ENCODE peak calls at places on chromosome 21, in five cellular contexts. One of them, this sample, is unnamed.

GRCh38 chr21:36551731-36552457 is 72.0 kb upstream of the CLDN14 start:
- DNase-seq in left ventricle myocardium inferior: no peak
- DNase-seq in K562: no peak
- DNase-seq in tibial nerve: no peak
- DNase-seq in sigmoid colon: no peak
- DNase-seq in this sample: no peak

GRCh38 chr21:39126486-39126806 is 56.8 kb downstream of the PSMG1 start:
- DNase-seq in tibial nerve: no peak
- DNase-seq in K562: no peak
- DNase-seq in sigmoid colon: no peak
- DNase-seq in left ventricle myocardium inferior: no peak
- DNase-seq in this sample: no peak

GRCh38 chr21:15682182-15682895 is 47.4 kb upstream of the USP25 start:
- DNase-seq in left ventricle myocardium inferior: no peak
- DNase-seq in sigmoid colon: no peak
- DNase-seq in K562: no peak
- DNase-seq in tibial nerve: no peak
- DNase-seq in this sample: no peak

GRCh38 chr21:43345746-43346409 is 81.1 kb downstream of the SIK1 start:
- DNase-seq in left ventricle myocardium inferior: no peak
- DNase-seq in K562: peak
- DNase-seq in sigmoid colon: no peak
- DNase-seq in tibial nerve: no peak
- DNase-seq in this sample: no peak

GRCh38 chr21:33309778-33310177 is 15.0 kb upstream of the IFNAR1 start:
- DNase-seq in left ventricle myocardium inferior: no peak
- DNase-seq in K562: no peak
- DNase-seq in tibial nerve: no peak
- DNase-seq in sigmoid colon: no peak
- DNase-seq in this sample: no peak

GRCh38 chr21:36783612-36784383 is 84.9 kb downstream of the SIM2 start:
- DNase-seq in sigmoid colon: no peak
- DNase-seq in K562: no peak
- DNase-seq in tibial nerve: no peak
- DNase-seq in left ventricle myocardium inferior: no peak
- DNase-seq in this sample: no peak

GRCh38 chr21:38377165-38378093 is 120.6 kb downstream of the KCNJ15 start:
- DNase-seq in left ventricle myocardium inferior: no peak
- DNase-seq in K562: no peak
- DNase-seq in tibial nerve: no peak
- DNase-seq in sigmoid colon: no peak
- DNase-seq in this sample: no peak

GRCh38 chr21:33025106-33025470 is 647 bp upstream of the OLIG2 start:
- DNase-seq in K562: no peak
- DNase-seq in tibial nerve: no peak
- DNase-seq in left ventricle myocardium inferior: no peak
- DNase-seq in sigmoid colon: no peak
- DNase-seq in this sample: no peak

GRCh38 chr21:43740497-43741156 is 21.7 kb downstream of the PDXK start:
- DNase-seq in left ventricle myocardium inferior: no peak
- DNase-seq in sigmoid colon: peak
- DNase-seq in tibial nerve: peak
- DNase-seq in K562: no peak
- DNase-seq in this sample: no peak

GRCh38 chr21:43585924-43586411 is 73.3 kb downstream of the HSF2BP start:
- DNase-seq in K562: no peak
- DNase-seq in left ventricle myocardium inferior: no peak
- DNase-seq in tibial nerve: peak
- DNase-seq in sigmoid colon: peak
- DNase-seq in this sample: no peak

GRCh38 chr21:42617476-42617875 is 35.9 kb upstream of the PDE9A start:
- DNase-seq in sigmoid colon: no peak
- DNase-seq in left ventricle myocardium inferior: no peak
- DNase-seq in K562: no peak
- DNase-seq in tibial nerve: no peak
- DNase-seq in this sample: no peak

GRCh38 chr21:16535100-16535418 is 805.3 kb downstream of the USP25 start:
- DNase-seq in K562: no peak
- DNase-seq in left ventricle myocardium inferior: peak
- DNase-seq in tibial nerve: peak
- DNase-seq in sigmoid colon: peak
- DNase-seq in this sample: peak

GRCh38 chr21:22691643-22692042 is 1693.4 kb downstream of the NCAM2 start:
- DNase-seq in sigmoid colon: no peak
- DNase-seq in K562: no peak
- DNase-seq in tibial nerve: no peak
- DNase-seq in left ventricle myocardium inferior: no peak
- DNase-seq in this sample: no peak

GRCh38 chr21:39575778-39576177 is 37.0 kb upstream of the B3GALT5 start:
- DNase-seq in sigmoid colon: no peak
- DNase-seq in left ventricle myocardium inferior: no peak
- DNase-seq in tibial nerve: no peak
- DNase-seq in K562: no peak
- DNase-seq in this sample: no peak

GRCh38 chr21:16551101-16551695 is 821.4 kb downstream of the USP25 start:
- DNase-seq in K562: no peak
- DNase-seq in left ventricle myocardium inferior: no peak
- DNase-seq in sigmoid colon: no peak
- DNase-seq in tibial nerve: no peak
- DNase-seq in this sample: no peak

GRCh38 chr21:21714396-21714795 is 716.2 kb downstream of the NCAM2 start:
- DNase-seq in sigmoid colon: no peak
- DNase-seq in left ventricle myocardium inferior: no peak
- DNase-seq in K562: no peak
- DNase-seq in tibial nerve: no peak
- DNase-seq in this sample: no peak

GRCh38 chr21:39422468-39423241 is 22.9 kb downstream of the LCA5L start:
- DNase-seq in left ventricle myocardium inferior: no peak
- DNase-seq in tibial nerve: no peak
- DNase-seq in sigmoid colon: no peak
- DNase-seq in K562: peak
- DNase-seq in this sample: no peak

GRCh38 chr21:42307106-42307505 is 8.1 kb downstream of the TFF3 start:
- DNase-seq in tibial nerve: no peak
- DNase-seq in sigmoid colon: peak
- DNase-seq in K562: no peak
- DNase-seq in left ventricle myocardium inferior: no peak
- DNase-seq in this sample: no peak

GRCh38 chr21:23986214-23986613 is 1621.1 kb downstream of the MRPL39 start:
- DNase-seq in sigmoid colon: no peak
- DNase-seq in K562: no peak
- DNase-seq in left ventricle myocardium inferior: no peak
- DNase-seq in tibial nerve: no peak
- DNase-seq in this sample: no peak

GRCh38 chr21:39003982-39004775 is 179.1 kb downstream of the PSMG1 start:
- DNase-seq in left ventricle myocardium inferior: no peak
- DNase-seq in K562: peak
- DNase-seq in tibial nerve: no peak
- DNase-seq in sigmoid colon: no peak
- DNase-seq in this sample: no peak

GRCh38 chr21:39712976-39713375 is 32.0 kb upstream of the IGSF5 start:
- DNase-seq in K562: peak
- DNase-seq in tibial nerve: no peak
- DNase-seq in left ventricle myocardium inferior: no peak
- DNase-seq in sigmoid colon: no peak
- DNase-seq in this sample: no peak

GRCh38 chr21:42280356-42281195 is 34.6 kb downstream of the TFF3 start:
- DNase-seq in sigmoid colon: no peak
- DNase-seq in tibial nerve: no peak
- DNase-seq in left ventricle myocardium inferior: no peak
- DNase-seq in K562: no peak
- DNase-seq in this sample: no peak

GRCh38 chr21:27206368-27206982 is 239.6 kb upstream of the ADAMTS5 start:
- DNase-seq in K562: no peak
- DNase-seq in tibial nerve: no peak
- DNase-seq in left ventricle myocardium inferior: no peak
- DNase-seq in sigmoid colon: no peak
- DNase-seq in this sample: no peak

GRCh38 chr21:39537571-39537970 is 75.2 kb upstream of the B3GALT5 start:
- DNase-seq in tibial nerve: no peak
- DNase-seq in sigmoid colon: no peak
- DNase-seq in left ventricle myocardium inferior: no peak
- DNase-seq in K562: no peak
- DNase-seq in this sample: no peak

GRCh38 chr21:38863291-38863690 is 57.6 kb downstream of the ETS2 start:
- DNase-seq in tibial nerve: no peak
- DNase-seq in left ventricle myocardium inferior: no peak
- DNase-seq in K562: no peak
- DNase-seq in sigmoid colon: no peak
- DNase-seq in this sample: no peak

GRCh38 chr21:26389971-26390641 is 183.0 kb downstream of the CYYR1 start:
- DNase-seq in K562: no peak
- DNase-seq in sigmoid colon: no peak
- DNase-seq in tibial nerve: no peak
- DNase-seq in left ventricle myocardium inferior: no peak
- DNase-seq in this sample: no peak

GRCh38 chr21:15063081-15063820 is 1.5 kb downstream of the NRIP1 start:
- DNase-seq in left ventricle myocardium inferior: no peak
- DNase-seq in sigmoid colon: no peak
- DNase-seq in tibial nerve: no peak
- DNase-seq in K562: peak
- DNase-seq in this sample: no peak

GRCh38 chr21:37871121-37871862 is 45.0 kb downstream of the KCNJ6 start:
- DNase-seq in K562: no peak
- DNase-seq in left ventricle myocardium inferior: no peak
- DNase-seq in sigmoid colon: no peak
- DNase-seq in tibial nerve: no peak
- DNase-seq in this sample: no peak

GRCh38 chr21:43816611-43817071 is 27.3 kb downstream of the RRP1 start:
- DNase-seq in sigmoid colon: no peak
- DNase-seq in tibial nerve: no peak
- DNase-seq in left ventricle myocardium inferior: no peak
- DNase-seq in K562: no peak
- DNase-seq in this sample: no peak

GRCh38 chr21:21682172-21682571 is 684.0 kb downstream of the NCAM2 start:
- DNase-seq in left ventricle myocardium inferior: no peak
- DNase-seq in sigmoid colon: no peak
- DNase-seq in tibial nerve: no peak
- DNase-seq in K562: no peak
- DNase-seq in this sample: no peak

GRCh38 chr21:24896735-24897124 is 710.6 kb downstream of the MRPL39 start:
- DNase-seq in left ventricle myocardium inferior: no peak
- DNase-seq in sigmoid colon: no peak
- DNase-seq in tibial nerve: no peak
- DNase-seq in K562: no peak
- DNase-seq in this sample: no peak

GRCh38 chr21:25489673-25490072 is 117.6 kb downstream of the MRPL39 start:
- DNase-seq in sigmoid colon: no peak
- DNase-seq in left ventricle myocardium inferior: no peak
- DNase-seq in K562: no peak
- DNase-seq in tibial nerve: no peak
- DNase-seq in this sample: no peak

GRCh38 chr21:30444204-30444603 is 4.1 kb downstream of the KRTAP15-1 start:
- DNase-seq in K562: no peak
- DNase-seq in tibial nerve: no peak
- DNase-seq in left ventricle myocardium inferior: no peak
- DNase-seq in sigmoid colon: no peak
- DNase-seq in this sample: no peak
- TF ChIP-seq CTCF in K562: no peak
- TF ChIP-seq CTCF in tibial nerve: no peak
- TF ChIP-seq CTCF in left ventricle myocardium inferior: peak
- TF ChIP-seq CTCF in sigmoid colon: no peak
- TF ChIP-seq CTCF in this sample: no peak

GRCh38 chr21:31351973-31352372 is 7.9 kb upstream of the TIAM1 start:
- DNase-seq in sigmoid colon: no peak
- DNase-seq in left ventricle myocardium inferior: no peak
- DNase-seq in K562: no peak
- DNase-seq in tibial nerve: no peak
- DNase-seq in this sample: no peak
- TF ChIP-seq CTCF in sigmoid colon: no peak
- TF ChIP-seq CTCF in left ventricle myocardium inferior: no peak
- TF ChIP-seq CTCF in K562: no peak
- TF ChIP-seq CTCF in tibial nerve: no peak
- TF ChIP-seq CTCF in this sample: no peak

GRCh38 chr21:46459024-46459355 is 299 bp downstream of the DIP2A start:
- DNase-seq in tibial nerve: no peak
- DNase-seq in left ventricle myocardium inferior: no peak
- DNase-seq in K562: no peak
- DNase-seq in sigmoid colon: no peak
- DNase-seq in this sample: no peak
- TF ChIP-seq CTCF in tibial nerve: no peak
- TF ChIP-seq CTCF in left ventricle myocardium inferior: peak
- TF ChIP-seq CTCF in K562: peak
- TF ChIP-seq CTCF in sigmoid colon: no peak
- TF ChIP-seq CTCF in this sample: no peak

GRCh38 chr21:44950016-44950326 is 10.1 kb downstream of the SLX9 start:
- DNase-seq in K562: no peak
- DNase-seq in sigmoid colon: no peak
- DNase-seq in tibial nerve: no peak
- DNase-seq in left ventricle myocardium inferior: no peak
- DNase-seq in this sample: no peak
- TF ChIP-seq CTCF in K562: no peak
- TF ChIP-seq CTCF in sigmoid colon: no peak
- TF ChIP-seq CTCF in tibial nerve: no peak
- TF ChIP-seq CTCF in left ventricle myocardium inferior: peak
- TF ChIP-seq CTCF in this sample: no peak

DNA sequence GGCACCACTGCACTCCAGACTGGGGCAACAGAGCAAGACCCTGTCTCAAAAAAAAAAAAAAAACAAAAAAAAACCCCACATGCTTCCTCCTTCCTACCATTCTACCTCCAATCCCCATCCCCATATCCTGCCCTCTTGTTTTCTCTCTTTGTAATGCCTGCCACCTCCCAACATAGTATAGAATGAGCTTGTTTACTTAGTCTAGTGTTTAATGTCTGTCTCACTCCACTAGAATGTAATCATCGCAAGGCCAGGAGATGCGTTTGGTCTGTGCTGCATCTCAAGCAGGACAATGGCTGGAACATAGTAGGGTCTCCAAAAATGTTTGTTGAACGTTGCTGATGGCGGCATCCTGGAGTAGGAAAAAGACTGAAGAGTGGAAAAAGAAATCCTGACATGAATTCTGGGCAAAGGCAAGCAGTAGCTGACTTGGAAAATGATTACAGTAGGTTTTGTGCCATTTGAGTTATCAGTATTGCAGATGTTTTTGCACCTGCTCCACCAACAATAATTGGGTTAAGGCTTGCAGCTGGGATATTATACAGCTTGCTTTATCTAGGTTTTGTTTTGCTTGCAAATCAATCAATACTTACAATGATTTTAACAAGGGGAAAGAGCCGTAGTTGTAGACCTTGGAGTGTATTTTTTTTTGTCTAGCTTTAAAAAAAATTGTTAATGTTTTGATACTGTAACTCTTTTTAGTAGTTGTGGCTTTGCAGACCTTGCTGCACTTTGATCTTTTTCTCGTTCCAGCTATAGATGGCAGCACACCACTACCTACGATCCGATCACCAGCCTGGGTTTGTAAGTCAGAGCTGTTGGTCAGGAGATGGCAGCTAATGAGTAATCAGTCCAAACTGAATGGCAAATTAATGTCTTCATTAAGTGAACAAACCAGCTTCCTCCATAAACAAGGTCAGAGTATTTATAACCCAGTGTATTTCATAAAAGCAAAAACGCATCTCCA is 62.4 kb downstream of the BACH1 start:
- DNase-seq in sigmoid colon: no peak
- DNase-seq in left ventricle myocardium inferior: no peak
- DNase-seq in tibial nerve: no peak
- DNase-seq in K562: no peak
- DNase-seq in this sample: no peak
- TF ChIP-seq CTCF in sigmoid colon: no peak
- TF ChIP-seq CTCF in left ventricle myocardium inferior: no peak
- TF ChIP-seq CTCF in tibial nerve: no peak
- TF ChIP-seq CTCF in K562: peak
- TF ChIP-seq CTCF in this sample: no peak

GRCh38 chr21:18477059-18477458 is 73.5 kb upstream of the TMPRSS15 start:
- DNase-seq in tibial nerve: no peak
- DNase-seq in sigmoid colon: no peak
- DNase-seq in left ventricle myocardium inferior: no peak
- DNase-seq in K562: no peak
- DNase-seq in this sample: no peak
- TF ChIP-seq CTCF in tibial nerve: no peak
- TF ChIP-seq CTCF in sigmoid colon: no peak
- TF ChIP-seq CTCF in left ventricle myocardium inferior: no peak
- TF ChIP-seq CTCF in K562: no peak
- TF ChIP-seq CTCF in this sample: no peak

This sample was measured in omental fat pad.